ENCODE peak calls at places on chromosomes 7 and 10, in seven cellular contexts. M is stomach; C is brain microvascular endothelial cell; W is tibial artery; L is CD8-positive, alpha-beta T cell; A is testis; B is foreskin keratinocyte. E is an unnamed sample.

GRCh38 chr7:111159426-111159825 is 68.5 kb downstream of the LRRN3 start:
- DNase-seq in B (peak), W (no peak), M (no peak), L (no peak), A (no peak), C (no peak), E (no peak)

GRCh38 chr7:137020351-137020750 is 151.9 kb downstream of the CHRM2 start:
- DNase-seq in L (no peak), M (no peak), C (peak), B (no peak), W (no peak), A (no peak), E (no peak)

GRCh38 chr7:142866361-142867096 is 11.7 kb downstream of the EPHB6 start:
- DNase-seq in M (peak), B (no peak), W (no peak), C (no peak), L (no peak), A (no peak), E (peak)

GRCh38 chr10:120459185-120459584 is 2.2 kb downstream of the PLPP4 start:
- DNase-seq in L (no peak), A (peak), W (no peak), M (no peak), B (no peak), C (no peak), E (no peak)

GRCh38 chr10:47441973-47442750 is 41.8 kb downstream of the ANXA8 start:
- DNase-seq in A (no peak), L (no peak), B (no peak), M (no peak), C (no peak), W (peak), E (no peak)

GRCh38 chr7:91565499-91566331 is 301.5 kb downstream of the FZD1 start:
- DNase-seq in W (no peak), A (peak), M (peak), L (no peak), B (no peak), C (no peak), E (no peak)

GRCh38 chr10:12972146-12972545 is 29.4 kb downstream of the CCDC3 start:
- DNase-seq in C (no peak), M (no peak), A (no peak), W (no peak), L (no peak), B (no peak), E (no peak)

GRCh38 chr10:89810908-89811515 is 109.6 kb downstream of the KIF20B start:
- DNase-seq in C (no peak), B (no peak), A (no peak), M (no peak), L (no peak), W (no peak), E (no peak)

GRCh38 chr7:44210107-44210506 is 9.3 kb downstream of the YKT6 start:
- DNase-seq in B (no peak), W (no peak), L (no peak), M (no peak), C (no peak), A (no peak), E (no peak)

GRCh38 chr10:51103818-51104217 is 29.5 kb downstream of the PRKG1 start:
- DNase-seq in M (no peak), B (peak), A (no peak), C (no peak), W (no peak), L (no peak), E (no peak)

GRCh38 chr7:24980695-24981543 is 941 bp upstream of the OSBPL3 start:
- DNase-seq in W (no peak), C (no peak), L (peak), A (peak), B (peak), M (peak), E (peak)

GRCh38 chr10:5284311-5285057 is 80.3 kb upstream of the UCN3 start:
- DNase-seq in M (no peak), W (no peak), B (peak), L (no peak), A (no peak), C (peak), E (no peak)

GRCh38 chr7:138324905-138325304 is 135.2 kb upstream of the TRIM24 start:
- DNase-seq in A (no peak), M (no peak), C (no peak), B (no peak), L (no peak), W (no peak), E (no peak)

GRCh38 chr7:27095897-27096755 is at the start of gene HOXA1:
- DNase-seq in W (peak), A (peak), C (no peak), M (peak), B (peak), L (peak), E (peak)
- TF ChIP-seq CTCF in W (no peak), A (no peak), C (no peak), M (no peak), B (peak), L (no peak), E (no peak)

DNA sequence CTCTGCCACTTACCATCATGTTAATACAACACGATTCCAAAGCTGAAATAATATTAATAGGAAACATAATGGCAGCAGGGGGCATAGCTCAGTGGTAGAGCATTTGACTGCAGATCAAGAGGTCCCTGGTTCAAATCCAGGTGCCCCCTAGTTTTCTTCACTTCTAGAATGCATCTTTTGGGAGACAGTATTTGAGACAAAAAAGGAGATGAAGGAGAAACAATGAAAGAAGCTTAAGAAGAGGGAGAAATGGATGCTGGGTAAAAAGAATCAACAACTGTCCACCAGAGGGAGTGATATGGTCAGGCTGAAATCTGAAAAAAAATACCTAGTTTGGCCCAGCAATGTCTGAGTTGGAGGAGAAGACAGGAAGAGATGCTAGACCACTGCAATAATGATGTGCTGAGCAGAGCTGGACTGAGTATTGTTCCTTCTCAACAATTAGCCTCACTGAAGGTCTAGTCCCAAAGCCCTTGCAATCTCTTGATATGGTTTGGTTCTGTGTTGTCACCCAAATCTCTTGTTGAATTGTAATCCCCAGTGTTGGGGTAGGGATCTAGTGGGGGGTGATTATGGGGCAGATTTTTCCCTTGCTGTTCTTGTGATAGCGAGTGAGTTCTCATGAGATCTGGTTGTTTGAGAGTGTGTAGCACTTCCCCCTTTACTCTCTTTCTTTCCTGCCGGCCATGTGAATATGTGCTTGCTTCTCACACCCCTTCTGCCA is 48.3 kb downstream of the ZNF783 start:
- DNase-seq in M (no peak), W (no peak), L (no peak), C (peak), B (peak), A (no peak), E (no peak)
- H3K27ac ChIP-seq in M (no peak), W (no peak), L (no peak), C (no peak), B (no peak), A (no peak), E (no peak)

GRCh38 chr7:4841836-4842235 is 20.0 kb downstream of the PAPOLB start:
- DNase-seq in C (no peak), L (no peak), A (no peak), B (no peak), M (no peak), W (no peak), E (no peak)
- TF ChIP-seq CTCF in C (no peak), L (no peak), A (no peak), B (no peak), M (no peak), W (no peak), E (no peak)

DNA sequence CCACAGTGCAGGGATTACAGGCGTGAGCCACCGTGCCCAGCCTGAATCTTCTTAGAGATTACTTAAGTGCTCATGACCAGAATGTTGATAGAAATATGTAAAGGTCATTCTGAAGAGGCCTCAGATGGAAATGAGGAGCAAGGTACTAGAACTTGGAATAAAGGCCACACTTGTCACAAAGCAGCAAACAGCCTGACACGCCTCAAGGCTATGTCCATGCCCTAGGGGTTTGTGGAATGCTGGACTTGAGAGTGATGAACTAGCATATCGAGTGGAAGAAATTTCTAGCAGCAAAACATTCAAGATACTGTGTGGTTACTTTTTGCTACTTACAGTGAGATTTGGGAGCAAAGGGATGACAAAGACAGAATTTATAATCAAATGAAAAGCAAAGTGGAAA is 39.0 kb downstream of the ZNF438 start:
- DNase-seq in M (no peak), C (no peak), W (no peak), B (no peak), L (no peak), A (peak), E (no peak)
- H3K27ac ChIP-seq in M (no peak), C (no peak), W (peak), B (no peak), L (no peak), A (peak), E (no peak)

DNA sequence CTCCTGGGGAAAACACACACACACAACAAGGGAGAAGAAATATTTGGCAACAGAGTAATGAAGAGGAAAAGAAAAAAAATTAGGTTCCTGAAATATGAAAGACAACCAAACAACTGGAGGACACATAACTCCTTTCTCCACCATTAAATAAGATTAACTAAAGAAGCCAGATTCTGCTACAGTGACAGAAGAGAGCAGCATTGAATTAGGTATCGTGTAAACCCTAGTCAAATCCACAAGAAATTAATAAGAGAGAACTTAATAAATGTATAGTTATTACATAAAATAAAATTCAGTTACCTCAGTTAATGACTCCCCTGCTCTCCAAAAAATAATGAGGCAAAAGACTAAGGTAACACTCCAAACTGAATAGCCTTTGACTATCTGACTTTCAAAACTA is 306.7 kb downstream of the CRPPA start:
- DNase-seq in C (no peak), W (no peak), A (no peak), B (peak), M (no peak), L (no peak), E (no peak)
- TF ChIP-seq CTCF in C (peak), W (no peak), A (no peak), B (peak), M (no peak), L (no peak), E (no peak)

GRCh38 chr7:36190447-36191291 is 37.6 kb downstream of the EEPD1 start:
- DNase-seq in A (no peak), L (no peak), M (no peak), C (no peak), B (no peak), W (no peak), E (no peak)
- H3K27ac ChIP-seq in A (no peak), L (no peak), M (no peak), C (no peak), B (no peak), W (no peak), E (no peak)

GRCh38 chr7:133564484-133564883 is 311.6 kb downstream of the EXOC4 start:
- DNase-seq in L (no peak), A (no peak), C (no peak), M (no peak), B (no peak), W (no peak), E (no peak)
- TF ChIP-seq CTCF in L (no peak), A (no peak), C (no peak), M (no peak), B (peak), W (no peak), E (no peak)

DNA sequence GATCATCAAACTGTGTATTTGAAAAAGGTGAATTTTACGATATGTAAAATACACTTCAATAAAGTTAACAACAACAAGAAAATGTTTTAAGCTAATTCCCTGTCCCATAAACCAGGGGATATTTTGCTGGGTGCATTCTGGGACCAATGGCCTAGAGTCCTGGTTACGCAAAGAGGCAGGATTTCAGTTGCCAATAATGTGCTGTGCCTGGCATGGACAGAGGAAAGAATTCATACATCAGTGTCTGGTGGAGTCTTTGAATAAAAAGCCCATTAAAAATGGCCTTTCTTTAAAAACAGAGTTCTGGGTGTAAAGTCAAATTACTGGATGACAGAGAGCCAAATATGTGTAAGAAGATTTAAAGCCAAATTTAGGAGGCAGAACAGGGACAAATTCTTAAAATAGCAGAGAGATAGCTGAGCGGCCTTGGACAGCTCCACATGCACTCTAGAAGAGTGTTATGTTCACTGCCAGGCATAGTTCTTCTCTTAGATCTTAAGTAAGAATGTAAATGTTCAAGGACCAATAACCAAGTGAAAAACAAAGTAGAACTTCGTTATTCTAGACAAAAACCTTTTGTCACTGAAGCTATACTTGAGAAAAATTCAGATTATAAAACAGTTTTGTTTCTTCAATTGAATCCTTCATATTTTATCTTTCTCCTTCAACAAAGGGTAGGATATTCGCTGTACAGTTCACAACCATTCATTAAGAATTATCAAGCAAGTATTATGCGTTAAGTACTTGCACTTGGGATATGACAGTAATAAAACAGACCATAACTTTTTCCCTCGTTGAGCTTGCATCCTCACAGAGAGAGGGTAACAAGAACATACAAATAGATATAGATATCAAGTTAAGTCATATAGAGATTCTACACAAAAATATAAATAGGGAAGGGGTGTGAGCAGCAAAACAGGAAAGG is 61.0 kb upstream of the MEOX2 start:
- DNase-seq in B (no peak), W (peak), A (peak), C (no peak), M (no peak), L (no peak), E (no peak)
- H3K27ac ChIP-seq in B (no peak), W (peak), A (no peak), C (no peak), M (no peak), L (no peak), E (no peak)

GRCh38 chr10:123995082-123995460 is 98.3 kb downstream of the CHST15 start:
- DNase-seq in B (peak), A (no peak), C (peak), M (no peak), W (peak), L (no peak), E (no peak)

GRCh38 chr10:123994417-123995081 is 98.8 kb downstream of the CHST15 start:
- DNase-seq in L (peak), C (peak), W (peak), B (peak), A (peak), M (peak), E (peak)

GRCh38 chr10:123997013-123997412 is 96.4 kb downstream of the CHST15 start:
- DNase-seq in M (no peak), B (no peak), A (no peak), C (no peak), W (no peak), L (no peak), E (no peak)

GRCh38 chr10:123996302-123996701 is 97.1 kb downstream of the CHST15 start:
- DNase-seq in B (peak), A (no peak), M (no peak), C (no peak), L (no peak), W (peak), E (no peak)

DNA sequence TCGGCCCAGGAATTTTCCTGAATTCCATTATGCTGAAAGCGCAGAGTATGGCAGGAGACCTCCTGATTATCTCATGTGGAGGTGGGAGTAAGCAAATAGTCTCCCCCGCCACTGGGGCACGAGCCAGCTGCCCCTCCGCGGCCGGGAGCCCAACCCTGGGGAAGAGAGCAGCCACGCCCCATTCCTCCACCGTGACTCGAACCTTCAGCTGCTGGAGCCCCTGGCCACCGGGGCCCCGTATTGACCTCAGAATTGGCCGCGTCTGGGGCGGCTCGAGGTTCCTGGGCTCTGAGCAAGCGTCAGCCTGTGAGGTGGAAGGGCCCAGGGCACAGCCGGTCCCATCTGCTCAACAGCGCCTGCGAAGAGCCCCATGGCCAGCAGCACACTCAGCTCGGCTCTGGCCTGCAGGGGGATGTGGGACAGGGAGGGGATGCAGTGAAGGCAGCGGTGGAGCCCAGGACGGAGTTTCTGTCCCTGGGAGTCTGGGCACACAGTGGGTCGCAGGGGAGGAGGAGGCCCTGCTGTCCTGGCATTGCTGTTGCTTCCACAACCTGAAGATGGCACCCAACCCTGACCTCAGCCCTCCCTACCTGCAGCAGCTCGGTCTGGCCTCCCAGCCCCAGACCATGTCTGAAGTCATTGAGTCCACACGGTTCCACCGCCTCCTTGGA is 97.8 kb downstream of the CHST15 start:
- DNase-seq in B (peak), M (peak), C (peak), A (peak), W (peak), L (no peak), E (peak)
- TF ChIP-seq CTCF in B (peak), M (peak), C (peak), A (peak), W (peak), L (no peak), E (peak)